ENCODE peak calls at places on chromosomes 4 and X, in five cellular contexts. H, N, Q, P and E are unnamed samples. For H3K9me3, the result is how much of the 10 kb centered on the place peaks cover.

GRCh38 chrX:11451133-11451532 is 157.9 kb downstream of the AMELX start:
- DNase-seq in P (no peak), Q (no peak), N (no peak), H (no peak), E (no peak)

GRCh38 chr4:2787230-2788100 is 5.4 kb upstream of the SH3BP2 start:
- DNase-seq in Q (peak), P (peak), N (peak), H (no peak), E (no peak)

GRCh38 chrX:9317174-9317573 is 147.7 kb upstream of the TBL1X start:
- DNase-seq in H (no peak), Q (no peak), N (no peak), P (no peak), E (no peak)

GRCh38 chr4:15396157-15396800 is 31.6 kb upstream of the C1QTNF7 start:
- DNase-seq in N (no peak), P (peak), Q (no peak), H (no peak), E (no peak)

GRCh38 chr4:4430492-4431195 is 43.7 kb downstream of the NSG1 start:
- DNase-seq in Q (no peak), N (no peak), P (no peak), H (no peak), E (peak)

GRCh38 chr4:180665994-180666818 is 1577.0 kb upstream of the TENM3 start:
- DNase-seq in H (no peak), Q (no peak), N (no peak), P (no peak), E (no peak)

GRCh38 chr4:86972997-86973396 is 38.2 kb downstream of the AFF1 start:
- DNase-seq in N (no peak), Q (no peak), H (peak), P (peak), E (peak)

GRCh38 chr4:127555106-127555505 is 77.7 kb upstream of the INTU start:
- DNase-seq in N (no peak), Q (no peak), P (no peak), H (no peak), E (no peak)

GRCh38 chr4:103193457-103193856 is 4.7 kb downstream of the CENPE start:
- DNase-seq in P (no peak), H (no peak), Q (no peak), N (no peak), E (no peak)

GRCh38 chr4:173288296-173288695 is 45.9 kb downstream of the HMGB2 start:
- DNase-seq in H (peak), Q (peak), N (peak), P (peak), E (no peak)

GRCh38 chr4:48905363-48906015 is 1.1 kb downstream of the OCIAD2 start:
- DNase-seq in N (no peak), P (peak), H (no peak), Q (no peak), E (no peak)

GRCh38 chrX:112832481-112833095 is 8.0 kb downstream of the AMOT start:
- DNase-seq in H (peak), Q (no peak), N (no peak), P (peak), E (peak)

GRCh38 chrX:39577206-39577605 is 520.6 kb downstream of the BCOR start:
- DNase-seq in H (no peak), Q (no peak), N (no peak), P (no peak), E (no peak)

GRCh38 chrX:74249963-74250362 is 54.0 kb upstream of the ZCCHC13 start:
- DNase-seq in H (no peak), P (no peak), Q (no peak), N (no peak), E (no peak)

GRCh38 chr4:37661643-37662221 is 24.4 kb downstream of the RELL1 start:
- DNase-seq in Q (no peak), N (no peak), H (no peak), P (no peak), E (no peak)

GRCh38 chr4:875818-876423 is 50.0 kb upstream of the CPLX1 start:
- DNase-seq in P (no peak), H (no peak), Q (no peak), N (no peak), E (no peak)

GRCh38 chr4:112514449-112515277 is 1.3 kb downstream of the NEUROG2 start:
- DNase-seq in P (no peak), H (no peak), N (no peak), Q (no peak), E (no peak)

GRCh38 chr4:37890501-37891220 is at the start of gene TBC1D1:
- DNase-seq in Q (peak), H (peak), N (no peak), P (peak), E (peak)

GRCh38 chr4:89000844-89001360 is 56.1 kb downstream of the FAM13A start:
- DNase-seq in Q (no peak), H (no peak), N (no peak), P (no peak), E (no peak)

GRCh38 chrX:26522501-26522900 is 306.5 kb downstream of the MAGEB5 start:
- DNase-seq in H (no peak), N (no peak), Q (no peak), P (no peak), E (no peak)

GRCh38 chrX:133005038-133005437 is 46.6 kb upstream of the HS6ST2 start:
- DNase-seq in P (no peak), Q (no peak), H (no peak), N (no peak), E (no peak)

GRCh38 chr4:476501-476900 is 22.5 kb downstream of the ZNF721 start:
- DNase-seq in Q (no peak), H (no peak), N (no peak), P (no peak), E (no peak)

GRCh38 chr4:108480881-108481280 is 139.5 kb upstream of the RPL34 start:
- DNase-seq in N (no peak), H (no peak), Q (no peak), P (no peak), E (peak)

GRCh38 chr4:138182838-138183426 is 59.2 kb downstream of the SLC7A11 start:
- DNase-seq in N (no peak), H (no peak), P (no peak), Q (no peak), E (peak)

GRCh38 chr4:128358903-128359260 is 71.3 kb upstream of the PGRMC2 start:
- DNase-seq in N (no peak), Q (no peak), H (no peak), P (no peak), E (no peak)

GRCh38 chr4:621296-622070 is 3.9 kb upstream of the PDE6B start:
- DNase-seq in H (no peak), N (no peak), P (no peak), Q (no peak), E (no peak)

GRCh38 chr4:6605605-6606004 is 30.6 kb downstream of the MAN2B2 start:
- DNase-seq in H (no peak), Q (no peak), N (no peak), P (no peak), E (no peak)

GRCh38 chr4:74423101-74423500 is 21.8 kb upstream of the AREG start:
- DNase-seq in Q (no peak), N (no peak), H (no peak), P (no peak), E (no peak)

GRCh38 chrX:119870626-119871131 is 854 bp downstream of the RNF113A start:
- DNase-seq in H (no peak), N (no peak), P (peak), Q (peak), E (peak)

GRCh38 chrX:129825746-129826505 is 17.8 kb downstream of the ZDHHC9 start:
- DNase-seq in Q (no peak), N (no peak), P (peak), H (no peak), E (no peak)

GRCh38 chrX:54043696-54044125 is 562 bp downstream of the PHF8 start:
- DNase-seq in Q (no peak), P (peak), H (no peak), N (no peak), E (peak)

GRCh38 chr4:70793626-70794025 is 46.1 kb downstream of the GRSF1 start:
- DNase-seq in N (no peak), P (no peak), Q (no peak), H (no peak), E (no peak)

GRCh38 chr4:51906167-51906647 is 63.3 kb downstream of the DCUN1D4 start:
- DNase-seq in H (no peak), Q (no peak), P (no peak), N (peak), E (no peak)

GRCh38 chrX:84717344-84717743 is 215.1 kb upstream of the HDX start:
- DNase-seq in P (no peak), H (no peak), N (no peak), Q (no peak), E (no peak)

DNA sequence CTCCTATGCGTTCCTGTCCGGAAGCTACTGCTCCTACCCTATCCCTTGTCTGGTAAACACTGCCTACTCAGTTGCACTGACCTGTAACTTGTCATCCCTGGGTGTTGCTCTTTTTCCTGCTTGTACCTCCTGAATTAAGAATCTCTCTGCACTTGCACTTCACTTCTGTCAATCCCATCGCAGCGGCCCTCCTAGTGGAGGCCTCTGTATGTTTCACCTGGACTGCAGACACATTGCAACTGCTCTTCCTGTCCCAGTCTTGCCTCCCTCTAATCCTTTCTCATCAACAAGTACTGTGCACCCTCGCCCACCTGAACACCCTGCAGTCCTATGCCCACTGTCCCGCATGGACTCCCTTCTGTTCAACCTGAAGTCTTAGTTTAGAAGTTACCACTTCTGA is 8.0 kb downstream of the GK start:
- DNase-seq in Q (no peak), H (no peak), P (no peak), N (no peak), E (no peak)
- H3K9me3 ChIP-seq in Q (under half), H (under half), P (under half), N (under half), E (under half)

GRCh38 chr4:123286903-123287466 is 109.6 kb upstream of the SPRY1 start:
- DNase-seq in N (no peak), P (no peak), H (no peak), Q (no peak), E (no peak)

GRCh38 chr4:123288309-123289025 is 108.1 kb upstream of the SPRY1 start:
- DNase-seq in N (no peak), P (no peak), H (no peak), Q (no peak), E (no peak)

GRCh38 chr4:123278755-123279154 is 117.8 kb upstream of the SPRY1 start:
- DNase-seq in H (no peak), Q (no peak), N (no peak), P (no peak), E (no peak)

DNA sequence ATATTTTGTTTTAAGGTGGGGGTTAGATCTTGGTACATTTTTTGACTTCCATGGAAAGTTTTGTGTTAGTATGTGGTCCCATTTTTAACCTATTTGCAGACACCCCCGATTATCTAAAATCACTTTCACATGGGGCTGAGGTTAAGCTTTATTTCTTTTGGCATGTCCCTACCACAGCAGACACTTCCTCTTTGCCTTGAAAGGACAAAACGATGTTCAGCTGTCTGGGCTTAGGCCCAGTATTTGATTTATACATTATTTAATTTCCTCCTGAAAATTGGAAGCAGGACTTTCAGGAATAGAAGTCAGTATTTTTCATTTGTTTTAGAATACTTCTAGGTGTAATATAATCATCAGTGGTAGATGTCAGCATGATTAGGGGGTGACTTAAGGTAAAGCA is 112.4 kb upstream of the SPRY1 start:
- DNase-seq in Q (no peak), N (no peak), H (no peak), P (no peak), E (no peak)
- TF ChIP-seq POLR2AphosphoS5 in Q (peak), N (no peak), H (no peak), P (peak), E (peak)

DNA sequence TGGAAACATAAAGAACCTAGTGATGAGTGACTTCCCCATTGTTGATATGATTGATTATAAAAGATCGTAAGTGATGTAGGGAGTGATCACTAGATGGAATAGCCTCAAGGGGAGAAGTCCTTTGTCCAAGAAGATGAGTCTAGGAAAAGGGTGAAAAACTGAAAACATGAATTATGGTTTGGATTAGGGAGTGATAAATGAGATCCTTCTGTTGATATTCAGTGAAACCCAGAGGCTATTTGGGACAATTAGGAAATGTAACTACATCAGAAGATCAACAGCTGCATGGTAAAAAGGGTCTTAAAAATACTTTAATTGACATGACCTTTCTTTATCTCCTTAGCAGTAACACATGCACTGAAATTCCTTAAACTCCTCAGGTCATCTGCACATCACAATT is 124.0 kb upstream of the UNC5C start:
- DNase-seq in Q (no peak), N (no peak), P (no peak), H (no peak), E (no peak)
- H3K9me3 ChIP-seq in Q (under half), N (under half), P (under half), H (under half), E (under half)

DNA sequence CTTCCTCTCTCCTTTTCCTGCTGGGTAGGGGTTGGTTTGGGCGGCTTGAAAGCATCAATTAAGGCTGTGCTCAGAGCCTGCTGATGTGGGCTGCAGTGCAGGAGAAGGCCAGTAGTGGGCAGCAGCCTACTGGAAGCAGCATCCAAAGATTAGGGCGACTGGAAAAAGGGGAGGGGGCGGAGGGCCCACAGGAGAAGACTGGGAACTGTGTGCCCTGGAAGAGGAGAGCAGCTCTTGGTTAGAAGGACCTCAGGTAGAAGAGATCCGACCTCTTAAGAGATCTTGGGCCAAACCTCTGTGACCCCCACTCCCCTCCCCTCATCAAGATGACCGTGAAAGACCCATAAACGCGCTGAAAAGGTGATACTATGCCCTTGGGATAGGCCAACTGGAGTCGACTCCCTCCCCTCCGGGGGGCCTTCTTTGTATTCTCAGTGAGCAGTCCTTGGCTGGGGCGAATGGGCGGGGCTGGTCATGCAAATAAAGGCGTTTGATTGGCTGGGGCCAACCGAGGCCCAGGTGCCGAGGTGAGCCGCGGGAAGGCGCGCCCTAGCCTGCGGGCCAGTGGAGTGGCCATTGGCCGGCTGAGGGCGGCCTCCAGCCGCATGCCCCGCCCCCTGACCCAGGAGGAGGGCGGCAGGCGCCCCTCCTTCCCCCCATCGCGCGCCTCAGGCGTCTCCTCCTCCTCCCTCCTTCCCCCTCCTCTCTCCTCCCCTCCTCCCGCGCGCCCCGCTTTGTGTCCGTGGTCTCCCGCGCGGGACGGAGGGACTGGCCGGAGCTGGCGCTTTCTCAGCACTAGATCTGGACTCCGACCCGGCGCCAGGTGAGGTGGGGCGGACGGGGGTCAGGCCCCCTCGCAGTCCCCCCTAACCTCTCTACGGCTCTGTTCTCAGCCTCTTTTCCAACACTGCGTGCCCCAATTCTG is 10.1 kb downstream of the DLG3 start:
- DNase-seq in Q (peak), N (no peak), P (peak), H (peak), E (peak)
- TF ChIP-seq POLR2AphosphoS5 in Q (peak), N (no peak), P (no peak), H (no peak), E (no peak)